ENCODE peak calls at places on chromosome 4, in five cellular contexts. I is kidney, Q is uterus, H is cardiac fibroblast, B is body of pancreas. X is an unnamed sample.

GRCh38 chr4:184807797-184808718 is 17.7 kb downstream of the ACSL1 start:
- DNase-seq in H (peak; percentile 90), Q (no peak), I (no peak), B (no peak), X (no peak)

GRCh38 chr4:73711989-73712388 is 28.4 kb upstream of the CXCL8 start:
- DNase-seq in I (no peak), H (no peak), B (no peak), Q (no peak), X (no peak)

GRCh38 chr4:111266937-111267336 is 644.1 kb upstream of the PITX2 start:
- DNase-seq in Q (no peak), I (no peak), B (no peak), H (no peak), X (no peak)

GRCh38 chr4:40595981-40596380 is 33.7 kb downstream of the RBM47 start:
- DNase-seq in Q (no peak), H (no peak), B (no peak), I (no peak), X (no peak)

GRCh38 chr4:68249434-68249833 is 3.9 kb upstream of the TMPRSS11B start:
- DNase-seq in B (no peak), I (no peak), H (no peak), Q (no peak), X (no peak)

GRCh38 chr4:4852591-4853362 is 6.7 kb upstream of the MSX1 start:
- DNase-seq in Q (peak; percentile 79), B (peak; percentile 30), H (peak; percentile 50), I (peak; percentile 73), X (no peak)

GRCh38 chr4:102299302-102299701 is 46.0 kb downstream of the SLC39A8 start:
- DNase-seq in I (no peak), Q (no peak), B (no peak), H (no peak), X (no peak)

GRCh38 chr4:136687118-136687517 is 845.2 kb downstream of the PCDH18 start:
- DNase-seq in H (peak; percentile 9), I (peak; percentile 31), Q (no peak), B (no peak), X (no peak)

GRCh38 chr4:45453258-45453841 is 670.5 kb downstream of the GABRG1 start:
- DNase-seq in H (peak; percentile 10), I (no peak), Q (no peak), B (no peak), X (peak; percentile 41)

GRCh38 chr4:140185725-140186124 is 31.7 kb upstream of the MAML3 start:
- DNase-seq in B (no peak), I (no peak), H (no peak), Q (no peak), X (peak; percentile 18)

GRCh38 chr4:140188975-140189374 is 35.0 kb upstream of the MAML3 start:
- DNase-seq in I (peak; percentile 87), H (peak; percentile 78), B (peak; percentile 25), Q (peak; percentile 55), X (no peak)

GRCh38 chr4:140189846-140190245 is 35.9 kb upstream of the MAML3 start:
- DNase-seq in Q (no peak), H (no peak), I (no peak), B (no peak), X (no peak)

GRCh38 chr4:140186651-140187315 is 32.8 kb upstream of the MAML3 start:
- DNase-seq in Q (peak; percentile 32), I (peak; percentile 65), B (peak; percentile 36), H (peak; percentile 59), X (peak; percentile 93)

DNA sequence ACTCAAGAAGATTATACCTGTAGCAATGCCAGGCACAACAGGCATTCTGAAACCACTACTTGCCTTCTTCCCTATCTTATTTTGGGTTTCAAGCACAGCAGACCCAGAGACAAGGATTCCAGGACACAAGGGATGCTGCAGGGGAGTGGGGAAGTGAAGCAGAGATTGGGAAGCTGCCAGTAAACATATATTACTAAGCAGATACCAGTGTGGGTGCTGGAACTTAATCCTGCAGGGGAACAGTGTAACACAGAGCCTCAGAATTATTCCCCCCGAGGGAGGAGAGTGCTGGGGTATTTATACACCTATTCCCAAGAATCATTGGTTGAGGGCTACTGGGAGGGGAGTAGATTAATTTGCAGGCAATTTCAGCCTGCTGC is 33.3 kb upstream of the MAML3 start:
- DNase-seq in H (no peak), B (no peak), I (no peak), Q (no peak), X (no peak)
- H3K4me3 ChIP-seq in H (no peak overlapping the region), B (no peak overlapping the region), I (no peak overlapping the region), Q (no peak overlapping the region), X (no peak overlapping the region)

DNA sequence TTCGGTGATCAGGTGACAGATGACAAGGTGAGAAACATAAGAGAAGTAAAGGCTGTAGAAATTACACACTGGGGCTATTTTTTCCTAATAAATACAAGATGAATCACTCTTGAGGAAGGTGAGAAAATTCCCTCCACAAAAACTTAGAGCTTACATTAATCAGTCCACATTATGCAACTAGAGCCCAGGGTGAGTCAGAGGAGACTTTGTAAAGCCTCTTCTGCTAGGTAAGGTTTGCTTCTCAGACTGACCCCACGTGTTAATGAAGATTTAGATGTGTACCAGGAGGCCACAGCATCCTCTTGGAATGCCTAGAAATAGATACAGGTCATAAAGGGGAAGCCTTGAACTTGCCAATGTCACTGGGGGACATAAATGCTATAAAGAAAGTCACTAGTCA is 396.0 kb upstream of the SMIM31 start:
- DNase-seq in B (no peak), H (no peak), Q (no peak), I (no peak), X (no peak)
- H3K4me3 ChIP-seq in B (no peak overlapping the region), H (no peak overlapping the region), Q (no peak overlapping the region), I (no peak overlapping the region), X (no peak overlapping the region)

GRCh38 chr4:9989918-9990635 is 31.2 kb downstream of the SLC2A9 start:
- DNase-seq in I (no peak), B (no peak), Q (no peak), H (no peak), X (no peak)

GRCh38 chr4:9988349-9988748 is 32.9 kb downstream of the SLC2A9 start:
- DNase-seq in I (no peak), H (peak; percentile 30), B (no peak), Q (no peak), X (no peak)

GRCh38 chr4:9983211-9983610 is 38.1 kb downstream of the SLC2A9 start:
- DNase-seq in I (no peak), Q (no peak), H (no peak), B (no peak), X (no peak)

GRCh38 chr4:9984621-9985020 is 36.7 kb downstream of the SLC2A9 start:
- DNase-seq in B (no peak), I (no peak), H (no peak), Q (no peak), X (no peak)

GRCh38 chr4:9987749-9988346 is 33.4 kb downstream of the SLC2A9 start:
- DNase-seq in Q (no peak), H (no peak), I (no peak), B (no peak), X (no peak)
- H3K4me3 ChIP-seq in Q (no peak overlapping the region), H (no peak overlapping the region), I (no peak overlapping the region), B (no peak overlapping the region), X (no peak overlapping the region)

GRCh38 chr4:99088485-99089365 is at the start of gene ADH5:
- DNase-seq in I (peak; percentile 97), B (peak; percentile 90), Q (peak; percentile 92), H (peak; percentile 87), X (peak; percentile 89)

GRCh38 chr4:99090511-99090910 is 1.9 kb upstream of the ADH5 start:
- DNase-seq in I (no peak), H (no peak), Q (no peak), B (no peak), X (no peak)

GRCh38 chr4:99087887-99088484 is 602 bp downstream of the ADH5 start:
- DNase-seq in I (peak; percentile 87), Q (peak; percentile 74), H (peak; percentile 86), B (peak; percentile 75), X (peak; percentile 69)

GRCh38 chr4:99091174-99091573 is 2.6 kb upstream of the ADH5 start:
- DNase-seq in I (no peak), H (no peak), B (no peak), Q (no peak), X (no peak)
- H3K4me3 ChIP-seq in I (no peak overlapping the region), H (no peak overlapping the region), B (no peak overlapping the region), Q (no peak overlapping the region), X (no peak overlapping the region)

GRCh38 chr4:57124145-57124544 is 14.0 kb upstream of the IGFBP7 start:
- DNase-seq in H (no peak), B (no peak), Q (no peak), I (no peak), X (no peak)

GRCh38 chr4:57114973-57115372 is 4.8 kb upstream of the IGFBP7 start:
- DNase-seq in H (peak; percentile 69), I (no peak), B (no peak), Q (no peak), X (no peak)

GRCh38 chr4:57122959-57123358 is 12.8 kb upstream of the IGFBP7 start:
- DNase-seq in H (no peak), Q (no peak), B (no peak), I (no peak), X (no peak)

GRCh38 chr4:57116245-57116644 is 6.1 kb upstream of the IGFBP7 start:
- DNase-seq in Q (no peak), H (no peak), B (no peak), I (no peak), X (no peak)

DNA sequence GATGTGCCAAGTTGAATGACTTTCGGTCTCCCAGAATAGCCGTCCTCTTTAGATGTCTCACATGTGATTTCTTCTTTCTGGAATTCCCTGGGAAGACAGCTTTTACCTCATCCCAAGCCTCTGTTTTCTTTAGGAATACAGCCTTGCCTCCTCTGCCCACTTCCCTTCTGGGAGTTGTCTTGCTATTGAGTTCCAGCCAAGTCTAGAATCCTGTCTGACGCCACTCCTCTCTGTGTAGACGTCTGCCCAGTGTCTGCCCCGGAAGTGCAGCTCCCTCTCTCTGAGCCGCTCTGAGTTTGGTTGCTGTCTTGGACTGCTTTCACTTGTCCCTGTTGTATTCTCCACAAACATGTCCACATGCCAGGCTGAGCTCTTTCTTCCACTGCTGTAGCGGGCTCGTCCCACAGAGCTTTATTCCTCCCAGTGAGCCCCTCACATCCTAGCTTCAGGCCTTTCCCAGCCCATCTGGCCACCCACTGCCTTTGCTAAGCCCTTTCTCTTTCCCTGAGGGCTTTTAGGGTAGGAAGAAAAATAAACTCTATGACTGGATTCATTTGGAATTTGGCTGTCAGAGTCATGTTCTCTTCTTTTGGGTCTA is 9.0 kb upstream of the IGFBP7 start:
- DNase-seq in H (peak; percentile 92), Q (peak; percentile 65), I (peak; percentile 87), B (peak; percentile 40), X (peak; percentile 35)
- H3K4me3 ChIP-seq in H (peak overlapping the region; percentile 33), Q (peak overlapping the region; percentile 3), I (peak overlapping the region; percentile 3), B (no peak overlapping the region), X (no peak overlapping the region)